ENCODE peak calls at places on chromosomes 6 and 20, in seven cellular contexts. One of them, this sample, is unnamed. For H3K4me1, the result is how much of the 10 kb centered on the place peaks cover.

GRCh38 chr20:38261054-38261390 is 487 bp upstream of the KIAA1755 start:
- DNase-seq in cardiac muscle cell: no peak
- DNase-seq in CD8-positive, alpha-beta T cell: no peak
- DNase-seq in heart right ventricle: no peak
- DNase-seq in neural progenitor cell: no peak
- DNase-seq in right lobe of liver: no peak
- DNase-seq in body of pancreas: no peak
- DNase-seq in this sample: no peak

GRCh38 chr6:130324657-130325056 is 41.2 kb upstream of the TMEM200A start:
- DNase-seq in cardiac muscle cell: peak
- DNase-seq in CD8-positive, alpha-beta T cell: no peak
- DNase-seq in heart right ventricle: no peak
- DNase-seq in neural progenitor cell: no peak
- DNase-seq in right lobe of liver: no peak
- DNase-seq in body of pancreas: no peak
- DNase-seq in this sample: no peak

GRCh38 chr6:168120390-168121307 is 41.6 kb upstream of the FRMD1 start:
- DNase-seq in cardiac muscle cell: no peak
- DNase-seq in CD8-positive, alpha-beta T cell: no peak
- DNase-seq in heart right ventricle: no peak
- DNase-seq in neural progenitor cell: no peak
- DNase-seq in right lobe of liver: no peak
- DNase-seq in body of pancreas: no peak
- DNase-seq in this sample: no peak

GRCh38 chr6:63730311-63730710 is 94.7 kb downstream of the PHF3 start:
- DNase-seq in cardiac muscle cell: no peak
- DNase-seq in CD8-positive, alpha-beta T cell: no peak
- DNase-seq in heart right ventricle: no peak
- DNase-seq in neural progenitor cell: no peak
- DNase-seq in right lobe of liver: no peak
- DNase-seq in body of pancreas: no peak
- DNase-seq in this sample: no peak

GRCh38 chr6:127518212-127518709 is 874 bp downstream of the MTCL3 start:
- DNase-seq in cardiac muscle cell: no peak
- DNase-seq in CD8-positive, alpha-beta T cell: no peak
- DNase-seq in heart right ventricle: no peak
- DNase-seq in neural progenitor cell: peak
- DNase-seq in right lobe of liver: no peak
- DNase-seq in body of pancreas: no peak
- DNase-seq in this sample: no peak

GRCh38 chr6:131909408-131910218 is 41.6 kb downstream of the CCN2 start:
- DNase-seq in cardiac muscle cell: peak
- DNase-seq in CD8-positive, alpha-beta T cell: peak
- DNase-seq in heart right ventricle: peak
- DNase-seq in neural progenitor cell: peak
- DNase-seq in right lobe of liver: peak
- DNase-seq in body of pancreas: peak
- DNase-seq in this sample: peak

GRCh38 chr20:46939031-46939430 is 44.4 kb downstream of the EYA2 start:
- DNase-seq in cardiac muscle cell: no peak
- DNase-seq in CD8-positive, alpha-beta T cell: no peak
- DNase-seq in heart right ventricle: no peak
- DNase-seq in neural progenitor cell: peak
- DNase-seq in right lobe of liver: no peak
- DNase-seq in body of pancreas: no peak
- DNase-seq in this sample: no peak

GRCh38 chr20:52621401-52621800 is 350.8 kb upstream of the TSHZ2 start:
- DNase-seq in cardiac muscle cell: no peak
- DNase-seq in CD8-positive, alpha-beta T cell: no peak
- DNase-seq in heart right ventricle: no peak
- DNase-seq in neural progenitor cell: no peak
- DNase-seq in right lobe of liver: no peak
- DNase-seq in body of pancreas: no peak
- DNase-seq in this sample: no peak

GRCh38 chr20:21325296-21325695 is 22.2 kb downstream of the XRN2 start:
- DNase-seq in cardiac muscle cell: peak
- DNase-seq in CD8-positive, alpha-beta T cell: no peak
- DNase-seq in heart right ventricle: no peak
- DNase-seq in neural progenitor cell: no peak
- DNase-seq in right lobe of liver: no peak
- DNase-seq in body of pancreas: no peak
- DNase-seq in this sample: no peak

GRCh38 chr20:36839150-36839549 is 36.8 kb upstream of the TLDC2 start:
- DNase-seq in cardiac muscle cell: no peak
- DNase-seq in CD8-positive, alpha-beta T cell: no peak
- DNase-seq in heart right ventricle: no peak
- DNase-seq in neural progenitor cell: no peak
- DNase-seq in right lobe of liver: no peak
- DNase-seq in body of pancreas: no peak
- DNase-seq in this sample: no peak
- H3K4me1 ChIP-seq in cardiac muscle cell: under half
- H3K4me1 ChIP-seq in CD8-positive, alpha-beta T cell: under half
- H3K4me1 ChIP-seq in heart right ventricle: under half
- H3K4me1 ChIP-seq in neural progenitor cell: under half
- H3K4me1 ChIP-seq in right lobe of liver: under half
- H3K4me1 ChIP-seq in body of pancreas: under half
- H3K4me1 ChIP-seq in this sample: under half

GRCh38 chr6:21469213-21469612 is 124.3 kb upstream of the SOX4 start:
- DNase-seq in cardiac muscle cell: no peak
- DNase-seq in CD8-positive, alpha-beta T cell: no peak
- DNase-seq in heart right ventricle: no peak
- DNase-seq in neural progenitor cell: no peak
- DNase-seq in right lobe of liver: no peak
- DNase-seq in body of pancreas: no peak
- DNase-seq in this sample: no peak
- H3K4me3 ChIP-seq in cardiac muscle cell: no peak
- H3K4me3 ChIP-seq in CD8-positive, alpha-beta T cell: no peak
- H3K4me3 ChIP-seq in heart right ventricle: no peak
- H3K4me3 ChIP-seq in neural progenitor cell: no peak
- H3K4me3 ChIP-seq in right lobe of liver: no peak
- H3K4me3 ChIP-seq in body of pancreas: no peak
- H3K4me3 ChIP-seq in this sample: no peak

GRCh38 chr20:53748821-53749402 is 155.3 kb upstream of the ZNF217 start:
- DNase-seq in cardiac muscle cell: peak
- DNase-seq in CD8-positive, alpha-beta T cell: no peak
- DNase-seq in heart right ventricle: no peak
- DNase-seq in neural progenitor cell: no peak
- DNase-seq in right lobe of liver: no peak
- DNase-seq in body of pancreas: no peak
- DNase-seq in this sample: no peak
- H3K4me1 ChIP-seq in cardiac muscle cell: under half
- H3K4me1 ChIP-seq in CD8-positive, alpha-beta T cell: under half
- H3K4me1 ChIP-seq in heart right ventricle: under half
- H3K4me1 ChIP-seq in neural progenitor cell: under half
- H3K4me1 ChIP-seq in right lobe of liver: under half
- H3K4me1 ChIP-seq in body of pancreas: under half
- H3K4me1 ChIP-seq in this sample: under half

DNA sequence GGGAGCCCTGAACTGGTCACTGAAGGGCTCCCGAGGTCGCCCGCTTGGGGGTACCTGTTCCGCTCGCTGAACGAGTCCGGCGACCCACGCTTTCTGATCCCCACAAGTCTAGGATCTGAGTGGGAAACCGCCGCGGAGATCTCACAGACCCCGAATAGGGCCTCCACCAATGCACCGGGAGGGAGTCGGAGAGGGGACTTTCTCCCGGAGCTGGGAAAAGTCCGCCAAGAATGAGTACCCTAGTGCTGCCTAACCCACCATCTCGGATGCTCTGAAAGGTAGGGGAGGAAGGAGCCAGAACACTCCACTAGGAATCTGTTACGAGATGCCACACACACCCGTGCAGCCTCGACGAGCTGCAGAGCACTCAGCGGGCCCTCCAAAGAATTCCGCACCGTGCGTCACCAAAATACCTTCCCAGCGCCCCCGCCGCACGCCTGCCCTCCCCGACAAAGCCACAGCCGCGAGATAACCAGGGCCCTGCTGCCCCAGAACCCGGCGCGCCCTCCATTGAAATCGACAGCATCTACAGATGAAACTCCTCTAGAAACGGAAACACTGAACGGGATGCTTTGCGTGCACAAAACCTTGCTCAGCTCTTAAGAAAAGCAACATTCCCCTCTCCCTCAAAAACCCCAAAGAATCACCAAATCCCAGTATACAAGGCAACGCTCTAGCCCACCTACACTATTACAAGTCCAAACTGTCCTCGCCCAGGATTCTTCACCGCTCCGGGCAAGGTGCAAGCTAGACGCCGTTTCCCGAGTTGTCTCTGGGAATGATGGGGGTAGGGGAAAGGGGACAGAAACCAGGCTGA is 686 bp downstream of the COL12A1 start:
- DNase-seq in cardiac muscle cell: peak
- DNase-seq in CD8-positive, alpha-beta T cell: no peak
- DNase-seq in heart right ventricle: peak
- DNase-seq in neural progenitor cell: peak
- DNase-seq in right lobe of liver: no peak
- DNase-seq in body of pancreas: no peak
- DNase-seq in this sample: no peak
- H3K4me3 ChIP-seq in cardiac muscle cell: peak
- H3K4me3 ChIP-seq in CD8-positive, alpha-beta T cell: peak
- H3K4me3 ChIP-seq in heart right ventricle: peak
- H3K4me3 ChIP-seq in neural progenitor cell: peak
- H3K4me3 ChIP-seq in right lobe of liver: peak
- H3K4me3 ChIP-seq in body of pancreas: no peak
- H3K4me3 ChIP-seq in this sample: peak

GRCh38 chr6:2862712-2863174 is 21.1 kb upstream of the SERPINB1 start:
- DNase-seq in cardiac muscle cell: no peak
- DNase-seq in CD8-positive, alpha-beta T cell: no peak
- DNase-seq in heart right ventricle: no peak
- DNase-seq in neural progenitor cell: no peak
- DNase-seq in right lobe of liver: no peak
- DNase-seq in body of pancreas: no peak
- DNase-seq in this sample: no peak
- H3K4me1 ChIP-seq in cardiac muscle cell: under half
- H3K4me1 ChIP-seq in CD8-positive, alpha-beta T cell: under half
- H3K4me1 ChIP-seq in heart right ventricle: under half
- H3K4me1 ChIP-seq in neural progenitor cell: under half
- H3K4me1 ChIP-seq in right lobe of liver: under half
- H3K4me1 ChIP-seq in body of pancreas: under half
- H3K4me1 ChIP-seq in this sample: under half

GRCh38 chr6:98824163-98824906 is 10.0 kb upstream of the POU3F2 start:
- DNase-seq in cardiac muscle cell: no peak
- DNase-seq in CD8-positive, alpha-beta T cell: no peak
- DNase-seq in heart right ventricle: no peak
- DNase-seq in neural progenitor cell: peak
- DNase-seq in right lobe of liver: no peak
- DNase-seq in body of pancreas: no peak
- DNase-seq in this sample: no peak

GRCh38 chr6:98824907-98825601 is 9.3 kb upstream of the POU3F2 start:
- DNase-seq in cardiac muscle cell: no peak
- DNase-seq in CD8-positive, alpha-beta T cell: no peak
- DNase-seq in heart right ventricle: no peak
- DNase-seq in neural progenitor cell: peak
- DNase-seq in right lobe of liver: no peak
- DNase-seq in body of pancreas: no peak
- DNase-seq in this sample: no peak

GRCh38 chr6:98823428-98823827 is 10.9 kb upstream of the POU3F2 start:
- DNase-seq in cardiac muscle cell: no peak
- DNase-seq in CD8-positive, alpha-beta T cell: no peak
- DNase-seq in heart right ventricle: no peak
- DNase-seq in neural progenitor cell: no peak
- DNase-seq in right lobe of liver: no peak
- DNase-seq in body of pancreas: no peak
- DNase-seq in this sample: no peak

GRCh38 chr6:98825602-98826230 is 8.7 kb upstream of the POU3F2 start:
- DNase-seq in cardiac muscle cell: no peak
- DNase-seq in CD8-positive, alpha-beta T cell: no peak
- DNase-seq in heart right ventricle: no peak
- DNase-seq in neural progenitor cell: peak
- DNase-seq in right lobe of liver: no peak
- DNase-seq in body of pancreas: no peak
- DNase-seq in this sample: no peak

DNA sequence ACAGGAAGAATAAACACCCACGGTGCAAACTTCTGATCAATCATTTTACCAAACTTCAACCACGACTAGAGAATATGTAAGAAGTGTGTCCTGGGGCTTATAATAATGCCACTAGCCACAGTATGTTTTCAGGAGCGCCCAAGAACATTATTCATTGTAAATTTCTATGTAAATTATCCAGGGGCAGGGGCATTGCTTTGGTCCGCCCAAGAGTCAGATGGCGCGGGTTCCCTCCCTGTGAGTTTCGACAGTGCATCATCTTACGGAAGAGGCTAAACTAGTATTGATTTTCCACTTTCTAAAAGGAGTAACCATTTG is 10.6 kb upstream of the POU3F2 start:
- DNase-seq in cardiac muscle cell: no peak
- DNase-seq in CD8-positive, alpha-beta T cell: no peak
- DNase-seq in heart right ventricle: no peak
- DNase-seq in neural progenitor cell: no peak
- DNase-seq in right lobe of liver: no peak
- DNase-seq in body of pancreas: no peak
- DNase-seq in this sample: no peak
- H3K4me3 ChIP-seq in cardiac muscle cell: peak
- H3K4me3 ChIP-seq in CD8-positive, alpha-beta T cell: no peak
- H3K4me3 ChIP-seq in heart right ventricle: no peak
- H3K4me3 ChIP-seq in neural progenitor cell: peak
- H3K4me3 ChIP-seq in right lobe of liver: no peak
- H3K4me3 ChIP-seq in body of pancreas: no peak
- H3K4me3 ChIP-seq in this sample: no peak

DNA sequence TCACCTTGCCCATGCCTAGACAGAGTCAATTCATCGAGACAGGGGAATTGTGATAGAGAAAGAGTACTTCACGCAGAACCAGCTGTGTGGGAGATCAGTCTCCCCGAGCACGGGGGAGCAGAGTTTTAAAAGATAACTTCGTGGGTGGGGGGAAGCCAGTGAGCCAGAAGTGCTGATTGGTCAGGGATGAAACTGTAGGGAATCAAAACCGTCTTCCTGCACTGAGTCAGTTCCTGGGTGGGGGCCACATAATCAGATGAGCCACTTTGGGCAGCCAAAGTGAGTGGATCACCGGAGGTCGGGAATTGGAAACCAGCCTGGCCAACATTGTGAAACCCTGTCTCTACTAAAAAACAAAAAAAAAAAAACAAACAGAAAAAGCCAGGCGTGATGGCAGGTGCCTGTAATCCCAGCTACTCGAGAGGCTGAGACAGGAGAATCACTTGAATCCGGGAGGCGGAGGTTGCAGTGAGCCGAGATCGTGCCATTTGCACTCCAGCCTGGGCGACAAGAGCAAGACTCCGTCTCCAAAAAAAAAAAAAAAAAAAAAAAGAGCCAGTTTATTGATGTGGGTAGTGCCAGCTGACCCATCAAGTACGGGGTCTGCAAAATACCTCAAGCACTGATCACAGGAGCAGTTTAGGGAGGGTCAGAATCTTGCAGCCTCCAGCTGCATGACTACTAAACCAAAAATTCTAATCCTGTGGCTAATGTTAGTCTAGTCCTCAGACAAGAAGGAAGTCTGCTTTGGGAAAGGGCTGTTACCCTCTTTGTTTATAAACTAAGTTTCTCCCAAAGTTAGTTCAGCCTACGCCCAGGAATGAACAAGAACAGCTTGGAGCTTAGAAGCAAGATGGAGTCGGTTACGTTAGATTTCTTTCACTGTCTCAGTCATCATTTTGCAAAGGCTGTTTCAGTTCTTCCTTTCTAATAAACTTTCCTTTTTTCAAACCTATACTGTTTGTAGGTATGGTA is 3.9 kb upstream of the TRIM39 start:
- DNase-seq in cardiac muscle cell: peak
- DNase-seq in CD8-positive, alpha-beta T cell: no peak
- DNase-seq in heart right ventricle: no peak
- DNase-seq in neural progenitor cell: peak
- DNase-seq in right lobe of liver: no peak
- DNase-seq in body of pancreas: no peak
- DNase-seq in this sample: no peak
- H3K4me1 ChIP-seq in cardiac muscle cell: under half
- H3K4me1 ChIP-seq in CD8-positive, alpha-beta T cell: half or more
- H3K4me1 ChIP-seq in heart right ventricle: under half
- H3K4me1 ChIP-seq in neural progenitor cell: under half
- H3K4me1 ChIP-seq in right lobe of liver: under half
- H3K4me1 ChIP-seq in body of pancreas: under half
- H3K4me1 ChIP-seq in this sample: under half

GRCh38 chr20:22619806-22620205 is 35.4 kb upstream of the FOXA2 start:
- DNase-seq in cardiac muscle cell: no peak
- DNase-seq in CD8-positive, alpha-beta T cell: no peak
- DNase-seq in heart right ventricle: no peak
- DNase-seq in neural progenitor cell: no peak
- DNase-seq in right lobe of liver: no peak
- DNase-seq in body of pancreas: no peak
- DNase-seq in this sample: no peak
- H3K4me3 ChIP-seq in cardiac muscle cell: no peak
- H3K4me3 ChIP-seq in CD8-positive, alpha-beta T cell: no peak
- H3K4me3 ChIP-seq in heart right ventricle: no peak
- H3K4me3 ChIP-seq in neural progenitor cell: no peak
- H3K4me3 ChIP-seq in right lobe of liver: no peak
- H3K4me3 ChIP-seq in body of pancreas: no peak
- H3K4me3 ChIP-seq in this sample: no peak